ENCODE peak calls at places on chromosomes 7 and 10, in eight cellular contexts. One of them, this sample, is unnamed.
A peak's percentile ranks its signal among the peaks of the same experiment; 100 is the strongest.

GRCh38 chr7:131640686-131641085 is 84.3 kb upstream of the PODXL start:
- DNase-seq in PC-3: no peak
- DNase-seq in GM06990: no peak
- DNase-seq in MM.1S: no peak
- DNase-seq in epithelial cell of esophagus: no peak
- DNase-seq in mammary epithelial cell: no peak
- DNase-seq in cardiac fibroblast: no peak
- DNase-seq in mucosa of descending colon: no peak
- DNase-seq in this sample: no peak

GRCh38 chr10:6201511-6201975 is 1.2 kb upstream of the PFKFB3 start:
- DNase-seq in cardiac fibroblast: peak; percentile 72
- DNase-seq in MM.1S: peak; percentile 86
- DNase-seq in mammary epithelial cell: peak; percentile 74
- DNase-seq in GM06990: peak; percentile 78
- DNase-seq in PC-3: peak; percentile 67
- DNase-seq in mucosa of descending colon: peak; percentile 89
- DNase-seq in epithelial cell of esophagus: peak; percentile 82
- DNase-seq in this sample: peak; percentile 41

GRCh38 chr7:16847381-16847860 is 34.4 kb downstream of the AGR3 start:
- DNase-seq in MM.1S: no peak
- DNase-seq in mammary epithelial cell: peak; percentile 44
- DNase-seq in cardiac fibroblast: peak; percentile 12
- DNase-seq in mucosa of descending colon: peak; percentile 77
- DNase-seq in GM06990: no peak
- DNase-seq in epithelial cell of esophagus: peak; percentile 45
- DNase-seq in PC-3: peak; percentile 95
- DNase-seq in this sample: no peak

GRCh38 chr10:12111528-12111927 is 17.9 kb upstream of the SEC61A2 start:
- DNase-seq in mammary epithelial cell: no peak
- DNase-seq in PC-3: no peak
- DNase-seq in MM.1S: no peak
- DNase-seq in cardiac fibroblast: no peak
- DNase-seq in GM06990: no peak
- DNase-seq in mucosa of descending colon: no peak
- DNase-seq in epithelial cell of esophagus: no peak
- DNase-seq in this sample: no peak

GRCh38 chr7:38368191-38368605 is 94.8 kb upstream of the TARP start:
- DNase-seq in GM06990: peak; percentile 67
- DNase-seq in cardiac fibroblast: peak; percentile 69
- DNase-seq in MM.1S: peak; percentile 78
- DNase-seq in mammary epithelial cell: peak; percentile 69
- DNase-seq in epithelial cell of esophagus: peak; percentile 73
- DNase-seq in PC-3: peak; percentile 80
- DNase-seq in mucosa of descending colon: peak; percentile 82
- DNase-seq in this sample: no peak

GRCh38 chr10:20976390-20976789 is 79.3 kb upstream of the NEBL start:
- DNase-seq in MM.1S: no peak
- DNase-seq in epithelial cell of esophagus: no peak
- DNase-seq in PC-3: no peak
- DNase-seq in cardiac fibroblast: no peak
- DNase-seq in mucosa of descending colon: no peak
- DNase-seq in GM06990: no peak
- DNase-seq in mammary epithelial cell: no peak
- DNase-seq in this sample: no peak

GRCh38 chr7:107173191-107173590 is 4.4 kb downstream of the HBP1 start:
- DNase-seq in mucosa of descending colon: no peak
- DNase-seq in cardiac fibroblast: no peak
- DNase-seq in epithelial cell of esophagus: no peak
- DNase-seq in GM06990: no peak
- DNase-seq in PC-3: no peak
- DNase-seq in MM.1S: no peak
- DNase-seq in mammary epithelial cell: no peak
- DNase-seq in this sample: no peak

GRCh38 chr10:47042815-47043750 is 131.9 kb downstream of the PTPN20 start:
- DNase-seq in mammary epithelial cell: no peak
- DNase-seq in epithelial cell of esophagus: peak; percentile 11
- DNase-seq in cardiac fibroblast: no peak
- DNase-seq in MM.1S: no peak
- DNase-seq in mucosa of descending colon: no peak
- DNase-seq in PC-3: no peak
- DNase-seq in GM06990: no peak
- DNase-seq in this sample: no peak

GRCh38 chr7:150927954-150928340 is 50.2 kb downstream of the KCNH2 start:
- DNase-seq in cardiac fibroblast: no peak
- DNase-seq in PC-3: peak; percentile 19
- DNase-seq in mucosa of descending colon: no peak
- DNase-seq in GM06990: no peak
- DNase-seq in epithelial cell of esophagus: peak; percentile 56
- DNase-seq in MM.1S: no peak
- DNase-seq in mammary epithelial cell: no peak
- DNase-seq in this sample: no peak

GRCh38 chr7:111029574-111030357 is 61.2 kb upstream of the LRRN3 start:
- DNase-seq in PC-3: no peak
- DNase-seq in epithelial cell of esophagus: peak; percentile 21
- DNase-seq in mucosa of descending colon: no peak
- DNase-seq in MM.1S: peak; percentile 40
- DNase-seq in cardiac fibroblast: peak; percentile 46
- DNase-seq in mammary epithelial cell: no peak
- DNase-seq in GM06990: peak; percentile 43
- DNase-seq in this sample: no peak

GRCh38 chr7:120856621-120857352 is 1.2 kb downstream of the TSPAN12 start:
- DNase-seq in mammary epithelial cell: peak; percentile 2
- DNase-seq in mucosa of descending colon: peak; percentile 59
- DNase-seq in cardiac fibroblast: no peak
- DNase-seq in PC-3: peak; percentile 50
- DNase-seq in GM06990: peak; percentile 70
- DNase-seq in epithelial cell of esophagus: peak; percentile 16
- DNase-seq in MM.1S: peak; percentile 55
- DNase-seq in this sample: peak; percentile 65

GRCh38 chr10:97518601-97519043 is 19.9 kb downstream of the UBTD1 start:
- DNase-seq in mammary epithelial cell: no peak
- DNase-seq in cardiac fibroblast: no peak
- DNase-seq in MM.1S: no peak
- DNase-seq in mucosa of descending colon: no peak
- DNase-seq in epithelial cell of esophagus: peak; percentile 58
- DNase-seq in GM06990: no peak
- DNase-seq in PC-3: no peak
- DNase-seq in this sample: no peak

GRCh38 chr7:134414109-134414508 is 44.8 kb downstream of the AKR1B1 start:
- DNase-seq in MM.1S: no peak
- DNase-seq in epithelial cell of esophagus: no peak
- DNase-seq in mucosa of descending colon: no peak
- DNase-seq in PC-3: no peak
- DNase-seq in GM06990: no peak
- DNase-seq in cardiac fibroblast: no peak
- DNase-seq in mammary epithelial cell: no peak
- DNase-seq in this sample: no peak

GRCh38 chr10:88848499-88848898 is 3.1 kb downstream of the ANKRD22 start:
- DNase-seq in mucosa of descending colon: no peak
- DNase-seq in PC-3: peak; percentile 81
- DNase-seq in cardiac fibroblast: peak; percentile 61
- DNase-seq in MM.1S: no peak
- DNase-seq in epithelial cell of esophagus: peak; percentile 82
- DNase-seq in mammary epithelial cell: peak; percentile 80
- DNase-seq in GM06990: no peak
- DNase-seq in this sample: no peak

GRCh38 chr7:151946932-151947331 is 9.3 kb upstream of the GALNTL5 start:
- DNase-seq in mucosa of descending colon: no peak
- DNase-seq in cardiac fibroblast: no peak
- DNase-seq in mammary epithelial cell: no peak
- DNase-seq in GM06990: no peak
- DNase-seq in MM.1S: no peak
- DNase-seq in epithelial cell of esophagus: no peak
- DNase-seq in PC-3: no peak
- DNase-seq in this sample: no peak
- TF ChIP-seq CTCF in mucosa of descending colon: no peak
- TF ChIP-seq CTCF in cardiac fibroblast: no peak
- TF ChIP-seq CTCF in mammary epithelial cell: no peak
- TF ChIP-seq CTCF in GM06990: no peak
- TF ChIP-seq CTCF in MM.1S: no peak
- TF ChIP-seq CTCF in epithelial cell of esophagus: no peak
- TF ChIP-seq CTCF in PC-3: no peak
- TF ChIP-seq CTCF in this sample: no peak

GRCh38 chr7:28618383-28618782 is 206.1 kb downstream of the CREB5 start:
- DNase-seq in GM06990: no peak
- DNase-seq in MM.1S: no peak
- DNase-seq in mammary epithelial cell: no peak
- DNase-seq in PC-3: no peak
- DNase-seq in epithelial cell of esophagus: no peak
- DNase-seq in mucosa of descending colon: no peak
- DNase-seq in cardiac fibroblast: no peak
- DNase-seq in this sample: no peak

GRCh38 chr7:28619256-28619655 is 206.9 kb downstream of the CREB5 start:
- DNase-seq in cardiac fibroblast: no peak
- DNase-seq in mucosa of descending colon: no peak
- DNase-seq in epithelial cell of esophagus: no peak
- DNase-seq in mammary epithelial cell: no peak
- DNase-seq in GM06990: no peak
- DNase-seq in MM.1S: no peak
- DNase-seq in PC-3: no peak
- DNase-seq in this sample: no peak

GRCh38 chr7:28613262-28613661 is 200.9 kb downstream of the CREB5 start:
- DNase-seq in MM.1S: no peak
- DNase-seq in mammary epithelial cell: peak; percentile 9
- DNase-seq in PC-3: peak; percentile 22
- DNase-seq in GM06990: peak; percentile 50
- DNase-seq in epithelial cell of esophagus: peak; percentile 37
- DNase-seq in cardiac fibroblast: no peak
- DNase-seq in mucosa of descending colon: no peak
- DNase-seq in this sample: no peak

GRCh38 chr7:28617308-28617707 is 205.0 kb downstream of the CREB5 start:
- DNase-seq in mucosa of descending colon: no peak
- DNase-seq in GM06990: no peak
- DNase-seq in MM.1S: no peak
- DNase-seq in epithelial cell of esophagus: no peak
- DNase-seq in cardiac fibroblast: no peak
- DNase-seq in PC-3: no peak
- DNase-seq in mammary epithelial cell: no peak
- DNase-seq in this sample: no peak

DNA sequence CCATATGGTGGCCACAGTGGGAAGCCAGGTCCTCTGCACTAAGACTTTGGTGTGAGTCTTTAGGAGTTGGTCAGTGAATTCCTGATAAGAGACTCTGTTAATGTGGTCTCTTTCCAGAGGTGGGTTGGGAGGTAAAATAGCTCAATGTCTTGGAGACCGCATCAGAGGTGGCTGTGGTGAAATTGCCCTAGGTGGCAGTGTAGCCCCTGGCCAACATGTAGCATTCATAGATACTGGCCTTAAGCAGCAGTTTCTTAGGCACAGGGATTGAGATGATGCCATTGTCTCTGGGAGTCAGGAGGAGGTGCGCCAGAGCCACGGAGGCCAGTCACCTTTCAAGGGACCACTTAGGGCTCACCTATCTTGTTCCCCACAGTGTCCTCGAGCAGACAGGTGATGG is 202.8 kb downstream of the CREB5 start:
- DNase-seq in mucosa of descending colon: no peak
- DNase-seq in PC-3: peak; percentile 23
- DNase-seq in MM.1S: no peak
- DNase-seq in cardiac fibroblast: no peak
- DNase-seq in mammary epithelial cell: no peak
- DNase-seq in GM06990: no peak
- DNase-seq in epithelial cell of esophagus: no peak
- DNase-seq in this sample: no peak
- TF ChIP-seq CTCF in mucosa of descending colon: no peak
- TF ChIP-seq CTCF in PC-3: peak; percentile 47
- TF ChIP-seq CTCF in MM.1S: peak; percentile 22
- TF ChIP-seq CTCF in cardiac fibroblast: no peak
- TF ChIP-seq CTCF in mammary epithelial cell: no peak
- TF ChIP-seq CTCF in GM06990: peak; percentile 36
- TF ChIP-seq CTCF in epithelial cell of esophagus: no peak
- TF ChIP-seq CTCF in this sample: peak; percentile 25

DNA sequence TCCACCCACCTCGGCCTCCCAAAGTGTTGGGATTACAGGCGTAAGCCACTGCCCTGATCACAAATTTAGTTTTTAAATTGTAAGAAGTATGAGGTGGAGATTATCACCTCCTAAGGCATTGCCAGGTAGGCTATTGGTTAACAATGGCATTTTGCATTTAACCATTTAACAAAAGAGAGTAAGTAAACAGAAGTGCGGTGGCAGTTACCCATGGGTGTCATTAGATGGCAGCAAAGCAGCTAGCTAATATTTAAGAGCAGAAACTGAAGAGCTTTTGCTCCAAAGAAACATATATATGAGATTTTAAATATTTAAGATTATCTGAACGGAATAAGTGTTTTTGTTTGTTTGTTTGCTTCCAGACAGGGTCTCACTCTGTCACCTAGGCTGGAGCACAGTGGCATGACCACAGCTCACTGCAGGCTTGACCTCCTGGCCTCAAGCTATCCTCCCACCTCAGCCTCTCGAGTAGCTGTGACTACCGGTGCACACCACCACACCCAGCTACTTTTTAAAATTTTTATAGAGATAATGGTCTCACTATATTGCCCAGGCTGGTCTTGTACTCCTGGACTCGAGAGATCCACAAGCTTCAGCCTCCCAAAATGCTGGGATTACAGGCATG is 325.5 kb upstream of the C7orf33 start:
- DNase-seq in mammary epithelial cell: peak; percentile 16
- DNase-seq in PC-3: peak; percentile 69
- DNase-seq in MM.1S: peak; percentile 78
- DNase-seq in GM06990: no peak
- DNase-seq in epithelial cell of esophagus: peak; percentile 65
- DNase-seq in cardiac fibroblast: peak; percentile 46
- DNase-seq in mucosa of descending colon: no peak
- DNase-seq in this sample: no peak
- TF ChIP-seq CTCF in mammary epithelial cell: peak; percentile 78
- TF ChIP-seq CTCF in PC-3: peak; percentile 72
- TF ChIP-seq CTCF in MM.1S: peak; percentile 84
- TF ChIP-seq CTCF in GM06990: peak; percentile 76
- TF ChIP-seq CTCF in epithelial cell of esophagus: peak; percentile 81
- TF ChIP-seq CTCF in cardiac fibroblast: peak; percentile 65
- TF ChIP-seq CTCF in mucosa of descending colon: peak; percentile 20
- TF ChIP-seq CTCF in this sample: peak; percentile 74

GRCh38 chr10:132188331-132188730 is 1.6 kb downstream of the DPYSL4 start:
- DNase-seq in mammary epithelial cell: no peak
- DNase-seq in epithelial cell of esophagus: no peak
- DNase-seq in cardiac fibroblast: no peak
- DNase-seq in GM06990: no peak
- DNase-seq in PC-3: no peak
- DNase-seq in mucosa of descending colon: no peak
- DNase-seq in MM.1S: no peak
- DNase-seq in this sample: no peak
- TF ChIP-seq CTCF in mammary epithelial cell: no peak
- TF ChIP-seq CTCF in epithelial cell of esophagus: no peak
- TF ChIP-seq CTCF in cardiac fibroblast: no peak
- TF ChIP-seq CTCF in GM06990: no peak
- TF ChIP-seq CTCF in PC-3: no peak
- TF ChIP-seq CTCF in mucosa of descending colon: no peak
- TF ChIP-seq CTCF in MM.1S: no peak
- TF ChIP-seq CTCF in this sample: no peak

GRCh38 chr10:121351533-121351932 is 246.7 kb downstream of the FGFR2 start:
- DNase-seq in mammary epithelial cell: no peak
- DNase-seq in cardiac fibroblast: no peak
- DNase-seq in PC-3: no peak
- DNase-seq in mucosa of descending colon: no peak
- DNase-seq in epithelial cell of esophagus: no peak
- DNase-seq in MM.1S: no peak
- DNase-seq in GM06990: no peak
- DNase-seq in this sample: no peak
- TF ChIP-seq CTCF in mammary epithelial cell: no peak
- TF ChIP-seq CTCF in cardiac fibroblast: no peak
- TF ChIP-seq CTCF in PC-3: no peak
- TF ChIP-seq CTCF in mucosa of descending colon: no peak
- TF ChIP-seq CTCF in epithelial cell of esophagus: no peak
- TF ChIP-seq CTCF in MM.1S: no peak
- TF ChIP-seq CTCF in GM06990: no peak
- TF ChIP-seq CTCF in this sample: no peak

GRCh38 chr7:44309271-44310091 is 15.9 kb downstream of the CAMK2B start:
- DNase-seq in cardiac fibroblast: peak; percentile 71
- DNase-seq in mammary epithelial cell: no peak
- DNase-seq in PC-3: peak; percentile 11
- DNase-seq in epithelial cell of esophagus: peak; percentile 52
- DNase-seq in mucosa of descending colon: no peak
- DNase-seq in GM06990: peak; percentile 46
- DNase-seq in MM.1S: peak; percentile 53
- DNase-seq in this sample: no peak
- TF ChIP-seq CTCF in cardiac fibroblast: no peak
- TF ChIP-seq CTCF in mammary epithelial cell: no peak
- TF ChIP-seq CTCF in PC-3: no peak
- TF ChIP-seq CTCF in epithelial cell of esophagus: no peak
- TF ChIP-seq CTCF in mucosa of descending colon: no peak
- TF ChIP-seq CTCF in GM06990: no peak
- TF ChIP-seq CTCF in MM.1S: no peak
- TF ChIP-seq CTCF in this sample: no peak